ENCODE peak calls at places on chromosomes 3 and 15, in six cellular contexts. One of them, this sample, is unnamed. For H3K4me1 and H3K9me3, the result is how much of the 10 kb centered on the place peaks cover.

GRCh38 chr15:56871180-56871579 is 47.3 kb upstream of the TCF12 start:
- DNase-seq in stomach: no peak
- DNase-seq in DND-41: no peak
- DNase-seq in PC-9: peak
- DNase-seq in ovary: no peak
- DNase-seq in OCI-LY7: no peak
- DNase-seq in this sample: no peak

GRCh38 chr3:18223591-18224338 is 201.4 kb downstream of the SATB1 start:
- DNase-seq in stomach: no peak
- DNase-seq in DND-41: peak
- DNase-seq in PC-9: no peak
- DNase-seq in ovary: no peak
- DNase-seq in OCI-LY7: peak
- DNase-seq in this sample: no peak

GRCh38 chr15:36332896-36333295 is 246.5 kb upstream of the CDIN1 start:
- DNase-seq in stomach: no peak
- DNase-seq in DND-41: no peak
- DNase-seq in PC-9: no peak
- DNase-seq in ovary: no peak
- DNase-seq in OCI-LY7: no peak
- DNase-seq in this sample: no peak

GRCh38 chr3:184004483-184004882 is 13.2 kb downstream of the ABCC5 start:
- DNase-seq in stomach: no peak
- DNase-seq in DND-41: no peak
- DNase-seq in PC-9: peak
- DNase-seq in ovary: no peak
- DNase-seq in OCI-LY7: no peak
- DNase-seq in this sample: no peak

GRCh38 chr3:29649815-29650547 is 369.1 kb downstream of the RBMS3 start:
- DNase-seq in stomach: no peak
- DNase-seq in DND-41: no peak
- DNase-seq in PC-9: no peak
- DNase-seq in ovary: no peak
- DNase-seq in OCI-LY7: no peak
- DNase-seq in this sample: no peak

GRCh38 chr15:99450896-99451358 is 114.9 kb upstream of the MEF2A start:
- DNase-seq in stomach: peak
- DNase-seq in DND-41: peak
- DNase-seq in PC-9: no peak
- DNase-seq in ovary: peak
- DNase-seq in OCI-LY7: no peak
- DNase-seq in this sample: no peak

GRCh38 chr3:127857270-127857801 is 35.0 kb upstream of the MGLL start:
- DNase-seq in stomach: no peak
- DNase-seq in DND-41: no peak
- DNase-seq in PC-9: no peak
- DNase-seq in ovary: no peak
- DNase-seq in OCI-LY7: peak
- DNase-seq in this sample: no peak

GRCh38 chr3:150135321-150135721 is 164.6 kb upstream of the PFN2 start:
- DNase-seq in stomach: no peak
- DNase-seq in DND-41: no peak
- DNase-seq in PC-9: no peak
- DNase-seq in ovary: no peak
- DNase-seq in OCI-LY7: no peak
- DNase-seq in this sample: no peak

GRCh38 chr3:66463054-66463631 is 37.7 kb downstream of the LRIG1 start:
- DNase-seq in stomach: no peak
- DNase-seq in DND-41: no peak
- DNase-seq in PC-9: no peak
- DNase-seq in ovary: no peak
- DNase-seq in OCI-LY7: no peak
- DNase-seq in this sample: no peak

GRCh38 chr3:61564405-61565059 is 3.2 kb downstream of the PTPRG start:
- DNase-seq in stomach: peak
- DNase-seq in DND-41: no peak
- DNase-seq in PC-9: no peak
- DNase-seq in ovary: peak
- DNase-seq in OCI-LY7: no peak
- DNase-seq in this sample: no peak

GRCh38 chr3:144743325-144743724 is 771.7 kb downstream of the DIPK2A start:
- DNase-seq in stomach: no peak
- DNase-seq in DND-41: no peak
- DNase-seq in PC-9: no peak
- DNase-seq in ovary: no peak
- DNase-seq in OCI-LY7: no peak
- DNase-seq in this sample: no peak

GRCh38 chr3:161508852-161509477 is 12.4 kb downstream of the OTOL1 start:
- DNase-seq in stomach: no peak
- DNase-seq in DND-41: no peak
- DNase-seq in PC-9: no peak
- DNase-seq in ovary: no peak
- DNase-seq in OCI-LY7: peak
- DNase-seq in this sample: no peak

GRCh38 chr3:144079634-144080033 is 108.0 kb downstream of the DIPK2A start:
- DNase-seq in stomach: no peak
- DNase-seq in DND-41: no peak
- DNase-seq in PC-9: no peak
- DNase-seq in ovary: no peak
- DNase-seq in OCI-LY7: no peak
- DNase-seq in this sample: no peak

GRCh38 chr15:42020713-42021273 is at the start of gene PLA2G4E:
- DNase-seq in stomach: no peak
- DNase-seq in DND-41: no peak
- DNase-seq in PC-9: no peak
- DNase-seq in ovary: no peak
- DNase-seq in OCI-LY7: no peak
- DNase-seq in this sample: no peak

GRCh38 chr3:186303985-186304384 is 58.0 kb downstream of the DGKG start:
- DNase-seq in stomach: no peak
- DNase-seq in DND-41: no peak
- DNase-seq in PC-9: no peak
- DNase-seq in ovary: no peak
- DNase-seq in OCI-LY7: no peak
- DNase-seq in this sample: no peak

GRCh38 chr15:63083046-63083445 is 38.6 kb upstream of the LACTB start:
- DNase-seq in stomach: no peak
- DNase-seq in DND-41: no peak
- DNase-seq in PC-9: no peak
- DNase-seq in ovary: no peak
- DNase-seq in OCI-LY7: no peak
- DNase-seq in this sample: no peak

GRCh38 chr15:45442497-45443135 is 64.3 kb upstream of the GATM start:
- DNase-seq in stomach: no peak
- DNase-seq in DND-41: no peak
- DNase-seq in PC-9: no peak
- DNase-seq in ovary: no peak
- DNase-seq in OCI-LY7: no peak
- DNase-seq in this sample: no peak

GRCh38 chr15:73564255-73564654 is 68.9 kb downstream of the NPTN start:
- DNase-seq in stomach: no peak
- DNase-seq in DND-41: no peak
- DNase-seq in PC-9: peak
- DNase-seq in ovary: no peak
- DNase-seq in OCI-LY7: no peak
- DNase-seq in this sample: no peak

GRCh38 chr3:42270561-42270960 is 4.6 kb upstream of the CCK start:
- DNase-seq in stomach: no peak
- DNase-seq in DND-41: no peak
- DNase-seq in PC-9: no peak
- DNase-seq in ovary: no peak
- DNase-seq in OCI-LY7: no peak
- DNase-seq in this sample: no peak

GRCh38 chr15:88529021-88529630 is 17.4 kb downstream of the DET1 start:
- DNase-seq in stomach: no peak
- DNase-seq in DND-41: no peak
- DNase-seq in PC-9: no peak
- DNase-seq in ovary: no peak
- DNase-seq in OCI-LY7: no peak
- DNase-seq in this sample: no peak

GRCh38 chr3:168964736-168965135 is 698.8 kb downstream of the MECOM start:
- DNase-seq in stomach: no peak
- DNase-seq in DND-41: no peak
- DNase-seq in PC-9: no peak
- DNase-seq in ovary: no peak
- DNase-seq in OCI-LY7: no peak
- DNase-seq in this sample: no peak

GRCh38 chr3:58899159-58899952 is 150.5 kb downstream of the CFAP20DC start:
- DNase-seq in stomach: no peak
- DNase-seq in DND-41: no peak
- DNase-seq in PC-9: no peak
- DNase-seq in ovary: no peak
- DNase-seq in OCI-LY7: no peak
- DNase-seq in this sample: no peak

GRCh38 chr3:184748219-184749135 is 36.6 kb upstream of the MAGEF1 start:
- DNase-seq in stomach: peak
- DNase-seq in DND-41: no peak
- DNase-seq in PC-9: peak
- DNase-seq in ovary: no peak
- DNase-seq in OCI-LY7: peak
- DNase-seq in this sample: no peak

GRCh38 chr3:150035910-150036661 is 65.4 kb upstream of the PFN2 start:
- DNase-seq in stomach: no peak
- DNase-seq in DND-41: no peak
- DNase-seq in PC-9: no peak
- DNase-seq in ovary: no peak
- DNase-seq in OCI-LY7: no peak
- DNase-seq in this sample: no peak

GRCh38 chr15:25345943-25346342 is 92.9 kb downstream of the UBE3A start:
- DNase-seq in stomach: no peak
- DNase-seq in DND-41: no peak
- DNase-seq in PC-9: no peak
- DNase-seq in ovary: no peak
- DNase-seq in OCI-LY7: no peak
- DNase-seq in this sample: no peak

GRCh38 chr3:78013653-78014052 is 973.8 kb downstream of the ROBO2 start:
- DNase-seq in stomach: no peak
- DNase-seq in DND-41: no peak
- DNase-seq in PC-9: no peak
- DNase-seq in ovary: no peak
- DNase-seq in OCI-LY7: no peak
- DNase-seq in this sample: no peak

GRCh38 chr3:112407888-112408702 is 75.1 kb downstream of the CD200 start:
- DNase-seq in stomach: no peak
- DNase-seq in DND-41: no peak
- DNase-seq in PC-9: no peak
- DNase-seq in ovary: no peak
- DNase-seq in OCI-LY7: no peak
- DNase-seq in this sample: no peak

GRCh38 chr15:47599806-47600205 is 117.5 kb upstream of the SEMA6D start:
- DNase-seq in stomach: no peak
- DNase-seq in DND-41: no peak
- DNase-seq in PC-9: no peak
- DNase-seq in ovary: no peak
- DNase-seq in OCI-LY7: no peak
- DNase-seq in this sample: no peak

GRCh38 chr3:37129871-37130270 is 44.5 kb downstream of the LRRFIP2 start:
- DNase-seq in stomach: no peak
- DNase-seq in DND-41: no peak
- DNase-seq in PC-9: no peak
- DNase-seq in ovary: no peak
- DNase-seq in OCI-LY7: no peak
- DNase-seq in this sample: no peak

GRCh38 chr15:36062357-36062756 is 516.4 kb upstream of the DPH6 start:
- DNase-seq in stomach: no peak
- DNase-seq in DND-41: no peak
- DNase-seq in PC-9: no peak
- DNase-seq in ovary: no peak
- DNase-seq in OCI-LY7: no peak
- DNase-seq in this sample: no peak

GRCh38 chr3:50632450-50632849 is 15.5 kb downstream of the MAPKAPK3 start:
- DNase-seq in stomach: no peak
- DNase-seq in DND-41: no peak
- DNase-seq in PC-9: peak
- DNase-seq in ovary: no peak
- DNase-seq in OCI-LY7: no peak
- DNase-seq in this sample: no peak
- H3K4me1 ChIP-seq in stomach: under half
- H3K4me1 ChIP-seq in DND-41: half or more
- H3K4me1 ChIP-seq in PC-9: half or more
- H3K4me1 ChIP-seq in ovary: under half
- H3K4me1 ChIP-seq in OCI-LY7: under half
- H3K4me1 ChIP-seq in this sample: under half

DNA sequence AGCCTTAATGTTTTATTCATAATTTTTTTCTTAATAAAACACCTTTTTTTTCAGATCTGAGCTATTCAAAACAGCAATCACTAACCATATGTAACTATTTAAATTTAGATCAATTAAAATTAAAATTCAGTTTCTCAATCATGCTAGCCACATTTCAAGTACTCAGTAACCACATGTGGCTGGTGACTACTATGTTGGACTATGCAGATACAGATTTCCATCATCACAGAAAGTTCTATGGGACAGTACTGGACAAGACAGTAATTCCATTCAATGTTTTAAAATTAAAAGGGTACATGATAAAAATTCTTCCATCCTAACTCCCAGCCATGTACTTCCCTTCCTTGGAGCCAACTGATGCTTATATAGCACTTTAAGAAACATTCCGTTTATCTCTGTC is 119.3 kb downstream of the GLDN start:
- DNase-seq in stomach: no peak
- DNase-seq in DND-41: no peak
- DNase-seq in PC-9: no peak
- DNase-seq in ovary: no peak
- DNase-seq in OCI-LY7: no peak
- DNase-seq in this sample: no peak
- H3K9me3 ChIP-seq in stomach: under half
- H3K9me3 ChIP-seq in DND-41: under half
- H3K9me3 ChIP-seq in PC-9: under half
- H3K9me3 ChIP-seq in ovary: under half
- H3K9me3 ChIP-seq in OCI-LY7: under half
- H3K9me3 ChIP-seq in this sample: under half

DNA sequence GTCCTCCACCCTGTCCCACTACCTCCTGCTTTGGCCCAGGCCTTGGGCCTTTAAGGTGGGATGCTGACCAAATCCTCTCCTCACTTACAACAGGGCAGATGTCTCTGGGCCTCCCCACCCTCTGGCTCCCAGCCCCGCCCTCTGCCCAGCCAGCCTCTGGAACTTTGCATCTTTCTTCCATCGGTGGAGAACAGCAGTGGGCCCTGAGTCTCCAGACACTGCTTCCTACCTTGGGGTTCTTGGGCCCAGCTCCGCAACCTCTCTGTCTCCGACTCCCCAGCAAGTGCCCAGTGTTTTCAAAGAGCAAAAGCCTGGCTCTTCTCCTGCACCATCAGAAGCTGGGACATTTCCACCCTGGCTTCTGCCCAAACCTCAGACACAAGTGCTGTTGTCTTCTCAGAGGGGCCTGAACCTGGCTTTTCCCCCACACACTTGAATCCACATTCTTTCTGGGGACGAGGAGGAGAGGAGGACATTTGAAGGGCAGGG is 33.1 kb downstream of the MRAS start:
- DNase-seq in stomach: no peak
- DNase-seq in DND-41: no peak
- DNase-seq in PC-9: no peak
- DNase-seq in ovary: peak
- DNase-seq in OCI-LY7: no peak
- DNase-seq in this sample: no peak
- H3K4me1 ChIP-seq in stomach: under half
- H3K4me1 ChIP-seq in DND-41: under half
- H3K4me1 ChIP-seq in PC-9: under half
- H3K4me1 ChIP-seq in ovary: under half
- H3K4me1 ChIP-seq in OCI-LY7: under half
- H3K4me1 ChIP-seq in this sample: under half

GRCh38 chr3:107612581-107613182 is 89.9 kb downstream of the BBX start:
- DNase-seq in stomach: no peak
- DNase-seq in DND-41: no peak
- DNase-seq in PC-9: no peak
- DNase-seq in ovary: no peak
- DNase-seq in OCI-LY7: no peak
- DNase-seq in this sample: no peak

GRCh38 chr3:107611775-107612469 is 89.2 kb downstream of the BBX start:
- DNase-seq in stomach: no peak
- DNase-seq in DND-41: no peak
- DNase-seq in PC-9: no peak
- DNase-seq in ovary: no peak
- DNase-seq in OCI-LY7: no peak
- DNase-seq in this sample: no peak
- H3K9me3 ChIP-seq in stomach: under half
- H3K9me3 ChIP-seq in DND-41: under half
- H3K9me3 ChIP-seq in PC-9: under half
- H3K9me3 ChIP-seq in ovary: under half
- H3K9me3 ChIP-seq in OCI-LY7: under half
- H3K9me3 ChIP-seq in this sample: under half

This sample was measured in iPS DF 6.9.